ENCODE peak calls at places on chromosomes 5 and 9, in four cellular contexts. Y is AG08396; M is stimulated activated CD8-positive, alpha-beta memory T cell treated with anti-CD3 and anti-CD28 coated beads, Interleukin-4, amount 100 ng/mL, for 4 hours; T is progenitor cell of endocrine pancreas. Z is an unnamed sample.

GRCh38 chr5:93461751-93462150 is 119.3 kb downstream of the NR2F1-AS1 start:
- DNase-seq in T (no peak), Y (peak), M (no peak), Z (no peak)

GRCh38 chr9:78029601-78030552 is 1.7 kb downstream of the GNAQ start:
- DNase-seq in Y (peak), T (no peak), M (no peak), Z (no peak)

GRCh38 chr5:157182143-157182757 is 1.6 kb downstream of the ITK start:
- DNase-seq in Y (no peak), T (no peak), M (no peak), Z (no peak)

GRCh38 chr5:104412649-104413240 is 850.2 kb upstream of the NUDT12 start:
- DNase-seq in T (no peak), Y (no peak), M (no peak), Z (no peak)

GRCh38 chr5:177465044-177465443 is 8.4 kb downstream of the DBN1 start:
- DNase-seq in T (no peak), M (no peak), Y (no peak), Z (no peak)

GRCh38 chr5:143592648-143593047 is 189.2 kb upstream of the NR3C1 start:
- DNase-seq in T (no peak), M (no peak), Y (no peak), Z (no peak)

GRCh38 chr9:135864447-135865049 is 42.8 kb downstream of the CAMSAP1 start:
- DNase-seq in T (peak), Y (peak), M (peak), Z (peak)

GRCh38 chr5:172756764-172757393 is 14.1 kb downstream of the DUSP1 start:
- DNase-seq in T (no peak), Y (no peak), M (no peak), Z (no peak)

GRCh38 chr9:5574998-5575397 is 53.9 kb upstream of the RIC1 start:
- DNase-seq in M (no peak), T (no peak), Y (no peak), Z (no peak)

GRCh38 chr9:3863114-3863528 is 337.3 kb upstream of the RFX3 start:
- DNase-seq in Y (peak), M (no peak), T (no peak), Z (no peak)

GRCh38 chr9:80691229-80691628 is 998.1 kb downstream of the TLE1 start:
- DNase-seq in Y (no peak), M (no peak), T (no peak), Z (no peak)

GRCh38 chr5:151213803-151214613 is 9.9 kb downstream of the CCDC69 start:
- DNase-seq in Y (peak), M (peak), T (no peak), Z (no peak)

GRCh38 chr5:80116465-80116864 is 81.3 kb downstream of the THBS4 start:
- DNase-seq in T (no peak), Y (no peak), M (no peak), Z (no peak)

GRCh38 chr9:112334319-112334828 is 955 bp upstream of the PTBP3 start:
- DNase-seq in Y (peak), T (no peak), M (peak), Z (peak)

GRCh38 chr5:162160401-162160800 is 92.8 kb downstream of the GABRG2 start:
- DNase-seq in M (no peak), Y (no peak), T (no peak), Z (no peak)

GRCh38 chr5:179698935-179699639 is at the start of gene CANX:
- DNase-seq in M (no peak), Y (peak), T (no peak), Z (no peak)

GRCh38 chr9:125100822-125101221 is 42.5 kb downstream of the SCAI start:
- DNase-seq in M (no peak), T (no peak), Y (no peak), Z (no peak)

GRCh38 chr9:134566196-134566822 is 75.3 kb upstream of the COL5A1 start:
- DNase-seq in T (no peak), M (no peak), Y (no peak), Z (no peak)

GRCh38 chr5:172361566-172362238 is 78.1 kb upstream of the UBTD2 start:
- DNase-seq in T (no peak), Y (peak), M (no peak), Z (no peak)

GRCh38 chr9:135641047-135641446 is 1.7 kb upstream of the GLT6D1 start:
- DNase-seq in T (no peak), Y (no peak), M (no peak), Z (no peak)

GRCh38 chr9:132087438-132088030 is 7.9 kb upstream of the MED27 start:
- DNase-seq in M (no peak), T (no peak), Y (no peak), Z (no peak)

GRCh38 chr9:137750563-137750962 is 127.0 kb upstream of the CACNA1B start:
- DNase-seq in Y (no peak), T (no peak), M (no peak), Z (no peak)

GRCh38 chr5:107340631-107341030 is 330.1 kb downstream of the EFNA5 start:
- DNase-seq in M (no peak), Y (no peak), T (no peak), Z (no peak)

GRCh38 chr5:8686707-8687106 is 817.8 kb downstream of the MTRR start:
- DNase-seq in M (no peak), T (no peak), Y (no peak), Z (no peak)

GRCh38 chr9:92986175-92987110 is 39.1 kb downstream of the FGD3 start:
- DNase-seq in T (no peak), Y (no peak), M (no peak), Z (no peak)

GRCh38 chr5:178382689-178383276 is 150.2 kb upstream of the PHYKPL start:
- DNase-seq in M (no peak), Y (no peak), T (no peak), Z (no peak)

GRCh38 chr9:77848428-77848827 is 183.2 kb downstream of the GNAQ start:
- DNase-seq in M (no peak), Y (no peak), T (no peak), Z (no peak)

GRCh38 chr5:158832736-158833135 is 267.0 kb downstream of the EBF1 start:
- DNase-seq in Y (no peak), M (no peak), T (no peak), Z (no peak)

GRCh38 chr5:100004969-100005368 is 530.2 kb upstream of the FAM174A start:
- DNase-seq in T (no peak), Y (no peak), M (no peak), Z (no peak)

GRCh38 chr5:126931968-126932622 is 98.3 kb downstream of the MARCHF3 start:
- DNase-seq in Y (no peak), M (no peak), T (no peak), Z (no peak)

GRCh38 chr5:151772868-151773561 is 1.3 kb downstream of the G3BP1 start:
- DNase-seq in Y (peak), T (no peak), M (no peak), Z (no peak)

GRCh38 chr5:8945972-8946371 is 599.9 kb downstream of the SEMA5A start:
- DNase-seq in Y (no peak), T (no peak), M (no peak), Z (no peak)

GRCh38 chr9:79939819-79940218 is 368.1 kb downstream of the TLE4 start:
- DNase-seq in Y (no peak), M (no peak), T (no peak), Z (no peak)

GRCh38 chr5:4905674-4906528 is 234.2 kb upstream of the ADAMTS16 start:
- DNase-seq in T (no peak), Y (no peak), M (no peak), Z (no peak)

GRCh38 chr5:66796306-66797292 is 200.4 kb downstream of the MAST4 start:
- DNase-seq in T (no peak), Y (peak), M (no peak), Z (peak)

GRCh38 chr5:102629827-102630605 is 125.1 kb upstream of the PAM start:
- DNase-seq in M (no peak), T (no peak), Y (no peak), Z (no peak)

GRCh38 chr9:106860731-106861584 is 2.0 kb upstream of the ZNF462 start:
- DNase-seq in M (no peak), T (no peak), Y (peak), Z (no peak)

GRCh38 chr9:34492051-34492450 is 30.7 kb downstream of the ENHO start:
- DNase-seq in M (no peak), T (no peak), Y (no peak), Z (no peak)

GRCh38 chr5:36777105-36777757 is 99.3 kb upstream of the NIPBL start:
- DNase-seq in M (no peak), Y (peak), T (no peak), Z (peak)

GRCh38 chr5:1672396-1672795 is 127.2 kb downstream of the MRPL36 start:
- DNase-seq in T (no peak), M (no peak), Y (no peak), Z (no peak)